ENCODE peak calls at places on chromosomes 2 and 18, in five cellular contexts. Z is cardiac muscle cell, F is hepatocyte, W is thoracic aorta, O is PC-3. I is an unnamed sample. For H3K36me3 and H3K4me1, the result is how much of the 10 kb centered on the place peaks cover.

GRCh38 chr2:110813896-110814295 is 81.5 kb downstream of the ACOXL start:
- DNase-seq in O (no peak), F (no peak), Z (no peak), W (no peak), I (no peak)

GRCh38 chr2:105744909-105745853 is at the start of gene NCK2:
- DNase-seq in W (no peak), O (peak), Z (peak), F (peak), I (peak)

GRCh38 chr2:84694088-84694622 is 177.9 kb downstream of the DNAH6 start:
- DNase-seq in W (no peak), Z (no peak), F (peak), O (no peak), I (no peak)

GRCh38 chr2:6814869-6815268 is 50.8 kb downstream of the CMPK2 start:
- DNase-seq in W (no peak), Z (no peak), F (no peak), O (no peak), I (no peak)

GRCh38 chr2:172330060-172330671 is 97.2 kb upstream of the ITGA6 start:
- DNase-seq in W (no peak), Z (peak), O (no peak), F (peak), I (no peak)

GRCh38 chr18:62999392-62999791 is 284.1 kb downstream of the PHLPP1 start:
- DNase-seq in W (no peak), Z (no peak), O (peak), F (no peak), I (no peak)

GRCh38 chr18:22613788-22614187 is 196.1 kb upstream of the CTAGE1 start:
- DNase-seq in F (no peak), Z (no peak), W (no peak), O (no peak), I (peak)

GRCh38 chr2:235605306-235605998 is 111.6 kb downstream of the AGAP1 start:
- DNase-seq in Z (peak), F (peak), O (no peak), W (peak), I (peak)

GRCh38 chr18:23166863-23167531 is 31.7 kb downstream of the CABLES1 start:
- DNase-seq in W (no peak), F (no peak), O (no peak), Z (no peak), I (no peak)

GRCh38 chr18:13684546-13684945 is 41.8 kb downstream of the FAM210A start:
- DNase-seq in W (no peak), Z (no peak), F (no peak), O (no peak), I (no peak)

GRCh38 chr2:25252291-25253152 is 84.1 kb upstream of the POMC start:
- DNase-seq in W (no peak), Z (peak), O (peak), F (peak), I (peak)

GRCh38 chr2:103138123-103138886 is 376.5 kb downstream of the TMEM182 start:
- DNase-seq in W (no peak), O (no peak), Z (no peak), F (no peak), I (no peak)

GRCh38 chr2:127829845-127830246 is 18.9 kb upstream of the WDR33 start:
- DNase-seq in F (no peak), W (no peak), O (no peak), Z (no peak), I (no peak)

GRCh38 chr2:230928701-230929380 is 3.8 kb upstream of the GPR55 start:
- DNase-seq in F (no peak), W (no peak), Z (no peak), O (no peak), I (no peak)

GRCh38 chr18:74506405-74507119 is 10.4 kb downstream of the CNDP2 start:
- DNase-seq in Z (no peak), O (no peak), F (peak), W (no peak), I (peak)
- H3K36me3 ChIP-seq in Z (under half), O (under half), F (under half), W (under half), I (half or more)

DNA sequence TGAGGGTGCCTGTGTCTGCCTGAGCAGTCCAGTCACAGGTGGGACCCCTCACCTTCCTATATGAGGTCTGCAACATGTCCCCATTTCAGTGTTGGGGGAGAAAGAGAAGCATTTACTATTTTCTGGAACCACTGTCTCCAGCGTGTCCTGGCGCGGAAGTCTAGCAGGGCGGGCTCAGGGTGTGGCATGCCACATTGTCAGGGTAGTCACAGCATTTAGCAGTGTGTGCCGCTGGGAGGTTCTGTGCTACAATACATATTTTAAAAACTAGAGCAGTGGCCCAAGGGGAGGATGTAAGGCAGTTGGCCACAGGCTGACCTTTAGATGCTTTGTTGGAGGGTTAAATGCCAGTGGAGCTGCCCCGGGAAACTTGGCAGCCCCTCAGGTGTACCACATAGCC is 12.5 kb downstream of the UBE2F start:
- DNase-seq in O (no peak), F (no peak), W (no peak), Z (no peak), I (no peak)
- H3K4me1 ChIP-seq in O (under half), F (under half), W (under half), Z (under half), I (under half)

GRCh38 chr2:44778671-44779476 is 162.6 kb upstream of the SIX3 start:
- DNase-seq in Z (no peak), O (no peak), F (no peak), W (no peak), I (no peak)
- H3K4me3 ChIP-seq in Z (no peak), O (no peak), F (no peak), W (no peak), I (peak)

GRCh38 chr2:215394102-215394805 is 41.6 kb downstream of the FN1 start:
- DNase-seq in O (no peak), F (no peak), Z (no peak), W (no peak), I (no peak)

GRCh38 chr2:215397632-215398341 is 38.1 kb downstream of the FN1 start:
- DNase-seq in F (peak), Z (peak), W (no peak), O (no peak), I (peak)

GRCh38 chr2:215396595-215397313 is 39.1 kb downstream of the FN1 start:
- DNase-seq in W (no peak), O (peak), Z (no peak), F (no peak), I (peak)

GRCh38 chr2:215392687-215393270 is 43.1 kb downstream of the FN1 start:
- DNase-seq in F (no peak), Z (no peak), O (no peak), W (no peak), I (no peak)

DNA sequence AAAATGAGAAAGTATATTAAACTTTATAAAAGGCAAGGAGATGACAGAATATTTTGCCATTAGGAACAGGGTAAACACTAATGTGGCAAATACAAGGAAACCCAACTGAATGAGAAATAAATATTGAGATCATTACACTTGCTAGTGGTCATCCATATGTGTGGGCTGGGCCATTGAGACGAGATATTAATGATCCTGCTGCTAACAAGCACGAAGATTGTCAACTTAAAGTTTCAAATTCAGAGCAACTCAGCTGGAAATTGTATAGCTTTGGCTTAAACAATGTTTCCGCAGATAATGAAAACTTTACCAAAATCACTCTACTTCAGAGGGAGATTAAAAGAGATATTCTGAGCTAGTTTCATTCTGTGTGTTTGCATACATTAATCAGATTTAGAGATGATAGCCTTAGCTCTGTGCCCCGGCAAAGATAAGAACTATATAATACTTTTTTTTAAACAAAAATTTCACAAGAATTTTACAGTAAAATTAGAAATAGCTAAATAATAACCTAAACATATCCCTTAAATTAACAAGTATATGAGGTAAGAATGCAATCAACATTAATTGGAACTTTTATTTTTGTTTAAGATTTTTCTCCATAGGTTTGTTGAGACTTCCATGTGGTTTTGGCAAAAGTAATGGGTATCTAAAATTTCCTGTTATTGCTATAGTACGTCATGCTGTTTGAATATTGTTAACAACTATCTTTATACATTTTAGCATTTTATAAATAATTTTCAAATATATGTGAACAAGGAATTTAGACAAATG is 40.0 kb downstream of the FN1 start:
- DNase-seq in W (no peak), O (no peak), Z (no peak), F (no peak), I (no peak)
- H3K36me3 ChIP-seq in W (half or more), O (half or more), Z (under half), F (under half), I (half or more)

DNA sequence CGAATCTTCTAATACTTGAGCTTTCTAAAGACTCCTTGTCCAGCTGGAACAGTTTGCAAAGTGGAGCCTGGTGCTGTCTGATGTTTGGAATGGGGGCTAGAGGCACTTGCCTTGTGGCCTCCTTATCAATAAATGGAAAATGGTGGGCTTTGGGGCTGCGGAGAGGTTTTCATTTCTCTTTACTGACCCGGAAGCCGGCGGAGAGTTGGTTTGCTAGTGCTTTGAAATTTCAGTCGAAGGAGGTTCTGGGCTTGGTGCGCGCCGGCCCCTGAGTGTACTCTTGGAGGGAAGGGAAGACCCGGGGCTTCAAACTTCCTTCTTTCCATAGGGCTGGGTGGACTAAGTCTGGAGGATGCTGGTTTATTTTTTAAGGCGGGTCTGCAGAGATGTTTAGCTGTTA is 714 bp downstream of the RPIA start:
- DNase-seq in F (peak), O (peak), W (no peak), Z (peak), I (peak)
- H3K4me1 ChIP-seq in F (under half), O (under half), W (under half), Z (under half), I (under half)